ENCODE peak calls at places on chromosomes 13 and 19, in seven cellular contexts. K is A549, L is HepG2, H is IMR-90, V is K562, I is HCT116, O is GM12878. J is an unnamed sample.

GRCh38 chr19:11418518-11419506 is at the start of gene RGL3:
- DNase-seq in H (no peak), O (no peak), K (no peak), I (no peak), V (peak), L (no peak), J (no peak)

GRCh38 chr19:49362048-49362925 is at the start of gene TEAD2:
- DNase-seq in O (no peak), I (no peak), V (peak), K (peak), L (peak), H (peak), J (peak)

GRCh38 chr13:24071423-24072075 is 89.0 kb upstream of the SPATA13 start:
- DNase-seq in I (no peak), K (no peak), H (peak), L (no peak), O (no peak), V (no peak), J (no peak)

GRCh38 chr13:38758278-38758677 is 71.4 kb downstream of the FREM2 start:
- DNase-seq in O (no peak), K (no peak), L (no peak), V (no peak), I (no peak), H (no peak), J (no peak)

GRCh38 chr13:110116072-110116487 is 190.9 kb downstream of the COL4A1 start:
- DNase-seq in K (peak), V (peak), I (peak), L (peak), H (peak), O (no peak), J (no peak)

GRCh38 chr13:28031220-28031903 is 42.9 kb upstream of the URAD start:
- DNase-seq in K (no peak), V (no peak), L (no peak), O (no peak), H (no peak), I (no peak), J (no peak)

GRCh38 chr13:63595811-63596210 is 2180.2 kb upstream of the PCDH20 start:
- DNase-seq in I (no peak), V (no peak), K (no peak), H (no peak), L (no peak), O (no peak), J (no peak)

GRCh38 chr19:39845621-39846175 is 481 bp downstream of the FBL start:
- DNase-seq in V (peak), I (no peak), H (no peak), L (no peak), O (no peak), K (peak), J (no peak)

GRCh38 chr13:110560606-110561334 is 752 bp downstream of the RAB20 start:
- DNase-seq in O (no peak), L (peak), I (no peak), H (no peak), V (no peak), K (no peak), J (no peak)

GRCh38 chr13:91369432-91369831 is 21.9 kb downstream of the MIR17HG start:
- DNase-seq in O (no peak), V (no peak), H (peak), I (no peak), K (no peak), L (no peak), J (no peak)

GRCh38 chr13:20270163-20270865 is 38.2 kb upstream of the GJB6 start:
- DNase-seq in O (no peak), L (no peak), V (no peak), H (no peak), K (no peak), I (no peak), J (no peak)

GRCh38 chr13:43782686-43783085 is 4.1 kb downstream of the ENOX1 start:
- DNase-seq in L (no peak), I (no peak), O (no peak), V (no peak), H (no peak), K (no peak), J (no peak)

GRCh38 chr13:81133066-81133465 is 792.1 kb upstream of the SPRY2 start:
- DNase-seq in K (no peak), I (no peak), H (no peak), V (no peak), O (no peak), L (no peak), J (no peak)

GRCh38 chr19:47377801-47378200 is 28.7 kb downstream of the DHX34 start:
- DNase-seq in K (no peak), L (no peak), H (no peak), I (no peak), V (no peak), O (no peak), J (no peak)

GRCh38 chr13:48255954-48256353 is 22.9 kb downstream of the ITM2B start:
- DNase-seq in L (no peak), H (no peak), K (no peak), O (no peak), V (no peak), I (no peak), J (no peak)

GRCh38 chr19:47002106-47002766 is 17.4 kb upstream of the NPAS1 start:
- DNase-seq in O (no peak), K (no peak), L (no peak), V (no peak), I (no peak), H (no peak), J (no peak)

GRCh38 chr19:57935731-57936130 is 529 bp upstream of the ZNF418 start:
- DNase-seq in O (no peak), I (no peak), K (no peak), V (no peak), L (no peak), H (no peak), J (no peak)

GRCh38 chr13:99399623-99399974 is 92.4 kb upstream of the GPR183 start:
- DNase-seq in I (no peak), V (no peak), K (no peak), H (no peak), L (no peak), O (no peak), J (no peak)

GRCh38 chr19:9877775-9878510 is 42.8 kb downstream of the PIN1 start:
- DNase-seq in V (no peak), H (peak), O (no peak), L (no peak), K (no peak), I (peak), J (no peak)

GRCh38 chr13:93180376-93180966 is 46.1 kb upstream of the GPC6 start:
- DNase-seq in L (no peak), O (no peak), K (no peak), I (no peak), H (peak), V (no peak), J (no peak)

GRCh38 chr13:30033681-30034447 is 183.4 kb upstream of the UBL3 start:
- DNase-seq in K (no peak), L (no peak), V (no peak), O (no peak), H (peak), I (no peak), J (no peak)

GRCh38 chr13:107884564-107884963 is 330.8 kb downstream of the LIG4 start:
- DNase-seq in H (no peak), L (no peak), K (no peak), V (no peak), I (no peak), O (no peak), J (no peak)

GRCh38 chr19:28289294-28290063 is 923.5 kb downstream of the UQCRFS1 start:
- DNase-seq in L (no peak), K (no peak), I (no peak), V (no peak), H (no peak), O (no peak), J (no peak)

GRCh38 chr13:52345048-52345447 is 60.9 kb downstream of the THSD1 start:
- DNase-seq in L (no peak), K (no peak), O (no peak), V (no peak), H (peak), I (no peak), J (no peak)

GRCh38 chr13:55937180-55937579 is 1203.5 kb upstream of the PRR20A start:
- DNase-seq in V (no peak), H (no peak), O (no peak), I (no peak), K (no peak), L (no peak), J (no peak)

GRCh38 chr13:31067416-31068118 is 94.1 kb downstream of the HSPH1 start:
- DNase-seq in L (no peak), V (no peak), K (peak), O (no peak), I (no peak), H (peak), J (no peak)

GRCh38 chr13:75356426-75356825 is 125.5 kb downstream of the TBC1D4 start:
- DNase-seq in H (no peak), V (no peak), K (no peak), L (no peak), I (no peak), O (no peak), J (no peak)

GRCh38 chr13:50369646-50370045 is 354.4 kb downstream of the KCNRG start:
- DNase-seq in L (no peak), K (no peak), H (no peak), O (no peak), V (no peak), I (no peak), J (no peak)

GRCh38 chr19:20422616-20423205 is 142.9 kb downstream of the ZNF737 start:
- DNase-seq in K (no peak), V (no peak), I (no peak), L (no peak), O (no peak), H (no peak), J (no peak)

GRCh38 chr19:18519962-18520847 is 1.7 kb downstream of the ELL start:
- DNase-seq in V (no peak), I (peak), H (peak), O (no peak), L (peak), K (peak), J (peak)

GRCh38 chr13:86813198-86813597 is 858.0 kb upstream of the SLITRK5 start:
- DNase-seq in H (no peak), O (no peak), L (no peak), I (no peak), V (no peak), K (no peak), J (no peak)

GRCh38 chr13:91722267-91722884 is 324.0 kb downstream of the GPC5 start:
- DNase-seq in I (no peak), L (no peak), O (no peak), H (peak), V (peak), K (no peak), J (no peak)

GRCh38 chr13:76677047-76677446 is 209.2 kb downstream of the KCTD12 start:
- DNase-seq in K (no peak), H (peak), O (no peak), I (no peak), V (no peak), L (no peak), J (no peak)

GRCh38 chr19:35117791-35118190 is 2.2 kb downstream of the FXYD3 start:
- DNase-seq in I (no peak), O (no peak), V (no peak), K (no peak), L (no peak), H (no peak), J (no peak)

GRCh38 chr13:52454459-52454824 is 836 bp upstream of the CKAP2 start:
- DNase-seq in H (peak), I (no peak), V (no peak), L (no peak), K (no peak), O (peak), J (no peak)

GRCh38 chr13:43289458-43290255 is 266.3 kb downstream of the DNAJC15 start:
- DNase-seq in I (no peak), V (no peak), H (peak), L (no peak), O (no peak), K (no peak), J (no peak)

GRCh38 chr13:77325371-77325941 is 1.4 kb downstream of the MYCBP2 start:
- DNase-seq in V (no peak), H (no peak), K (no peak), I (no peak), L (no peak), O (no peak), J (no peak)

GRCh38 chr13:91242652-91243051 is 104.8 kb upstream of the MIR17HG start:
- DNase-seq in H (no peak), I (no peak), V (no peak), K (no peak), O (no peak), L (no peak), J (no peak)

GRCh38 chr19:49889038-49889686 is 7.5 kb downstream of the IL4I1 start:
- DNase-seq in L (no peak), H (no peak), I (no peak), V (no peak), O (no peak), K (no peak), J (no peak)

DNA sequence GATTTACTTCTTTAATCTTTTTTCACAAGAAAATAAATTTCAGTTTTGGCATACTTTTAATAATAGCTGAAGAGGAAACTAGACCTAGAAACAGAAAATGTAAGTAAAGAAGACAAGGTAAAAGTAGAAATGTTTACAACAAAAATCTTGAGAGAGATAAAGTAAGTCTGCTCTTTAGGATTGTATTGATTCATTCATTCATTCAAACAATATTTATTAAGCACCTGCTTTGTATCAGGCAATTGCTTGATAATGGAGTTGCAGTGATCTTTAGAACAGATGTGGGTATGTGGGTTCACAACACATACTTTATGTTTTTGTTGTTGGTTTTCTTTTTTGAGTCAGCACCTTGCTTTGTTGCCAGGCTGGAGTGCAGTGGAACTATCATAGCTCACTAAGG is 8.6 kb upstream of the SPART start:
- DNase-seq in K (no peak), H (no peak), V (no peak), L (no peak), I (no peak), O (no peak), J (no peak)
- TF ChIP-seq CEBPB in K (no peak), H (no peak), V (no peak), L (no peak), I (no peak), O (no peak), J (no peak)

DNA sequence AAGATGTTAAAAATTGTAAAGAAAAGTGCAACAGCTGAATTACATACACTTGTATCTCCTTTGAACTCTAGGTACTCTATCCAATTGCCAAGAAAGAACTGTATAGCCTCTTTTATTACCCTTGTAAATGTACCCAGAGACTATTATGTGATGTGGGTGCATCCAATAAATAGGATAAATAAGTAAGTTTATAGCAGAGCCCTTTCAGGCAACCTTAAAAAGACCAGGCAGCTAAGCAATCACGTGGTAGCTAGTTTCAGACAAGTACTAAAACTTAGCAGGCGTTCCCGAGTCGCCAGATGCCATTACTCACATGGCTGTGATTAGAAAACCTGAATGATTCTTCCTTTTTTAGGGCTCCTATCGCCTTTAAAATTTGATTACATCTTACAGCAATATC is 1303.1 kb downstream of the EFNB2 start:
- DNase-seq in K (no peak), H (no peak), I (no peak), V (no peak), L (no peak), O (no peak), J (no peak)
- TF ChIP-seq CEBPB in K (no peak), H (no peak), I (no peak), V (no peak), L (no peak), O (no peak), J (no peak)

GRCh38 chr19:44820648-44821609 is 12.0 kb downstream of the BCAM start:
- DNase-seq in I (no peak), K (no peak), H (no peak), L (no peak), V (peak), O (no peak), J (no peak)
- TF ChIP-seq CEBPB in I (no peak), K (no peak), H (no peak), L (no peak), V (no peak), O (no peak), J (no peak)

GRCh38 chr19:41588497-41589209 is 12.7 kb downstream of the CEACAM21 start:
- DNase-seq in L (peak), K (peak), H (peak), I (no peak), O (no peak), V (peak), J (no peak)
- TF ChIP-seq CEBPB in L (no peak), K (no peak), H (no peak), I (no peak), O (no peak), V (no peak), J (no peak)